ENCODE peak calls at places on chromosomes 7 and 10, in seven cellular contexts. One of them, this sample, is unnamed.

GRCh38 chr7:138857728-138858127 is 59.7 kb upstream of the ATP6V0A4 start:
- DNase-seq in GM10248: no peak
- DNase-seq in GM12865: no peak
- DNase-seq in fibroblast of the aortic adventitia: no peak
- DNase-seq in CD4-positive, alpha-beta T cell: no peak
- DNase-seq in uterus: no peak
- DNase-seq in progenitor cell of endocrine pancreas: no peak
- DNase-seq in this sample: no peak

GRCh38 chr7:155918720-155919399 is 106.6 kb upstream of the SHH start:
- DNase-seq in CD4-positive, alpha-beta T cell: peak
- DNase-seq in fibroblast of the aortic adventitia: peak
- DNase-seq in uterus: no peak
- DNase-seq in GM12865: no peak
- DNase-seq in progenitor cell of endocrine pancreas: no peak
- DNase-seq in GM10248: no peak
- DNase-seq in this sample: no peak

GRCh38 chr7:99994819-99995218 is 19.0 kb upstream of the AZGP1 start:
- DNase-seq in fibroblast of the aortic adventitia: no peak
- DNase-seq in uterus: no peak
- DNase-seq in GM10248: no peak
- DNase-seq in progenitor cell of endocrine pancreas: no peak
- DNase-seq in GM12865: no peak
- DNase-seq in CD4-positive, alpha-beta T cell: no peak
- DNase-seq in this sample: no peak

GRCh38 chr7:17247357-17247756 is 51.1 kb upstream of the AHR start:
- DNase-seq in fibroblast of the aortic adventitia: no peak
- DNase-seq in progenitor cell of endocrine pancreas: no peak
- DNase-seq in GM10248: no peak
- DNase-seq in uterus: no peak
- DNase-seq in CD4-positive, alpha-beta T cell: no peak
- DNase-seq in GM12865: no peak
- DNase-seq in this sample: no peak

GRCh38 chr7:29609162-29610030 is 45.8 kb downstream of the PRR15 start:
- DNase-seq in uterus: no peak
- DNase-seq in GM10248: no peak
- DNase-seq in GM12865: peak
- DNase-seq in CD4-positive, alpha-beta T cell: no peak
- DNase-seq in fibroblast of the aortic adventitia: peak
- DNase-seq in progenitor cell of endocrine pancreas: no peak
- DNase-seq in this sample: no peak

GRCh38 chr10:34002896-34003295 is 668.4 kb upstream of the NRP1 start:
- DNase-seq in GM10248: no peak
- DNase-seq in CD4-positive, alpha-beta T cell: no peak
- DNase-seq in progenitor cell of endocrine pancreas: no peak
- DNase-seq in GM12865: no peak
- DNase-seq in fibroblast of the aortic adventitia: no peak
- DNase-seq in uterus: no peak
- DNase-seq in this sample: no peak

GRCh38 chr10:49569031-49569765 is 30.3 kb upstream of the ERCC6 start:
- DNase-seq in CD4-positive, alpha-beta T cell: no peak
- DNase-seq in progenitor cell of endocrine pancreas: no peak
- DNase-seq in fibroblast of the aortic adventitia: peak
- DNase-seq in uterus: peak
- DNase-seq in GM12865: no peak
- DNase-seq in GM10248: no peak
- DNase-seq in this sample: peak

GRCh38 chr10:126917375-126917774 is 12.1 kb downstream of the DOCK1 start:
- DNase-seq in fibroblast of the aortic adventitia: no peak
- DNase-seq in uterus: no peak
- DNase-seq in progenitor cell of endocrine pancreas: no peak
- DNase-seq in GM12865: no peak
- DNase-seq in GM10248: no peak
- DNase-seq in CD4-positive, alpha-beta T cell: no peak
- DNase-seq in this sample: no peak

GRCh38 chr10:27816305-27816704 is 70.7 kb upstream of the MKX start:
- DNase-seq in GM12865: no peak
- DNase-seq in progenitor cell of endocrine pancreas: no peak
- DNase-seq in uterus: no peak
- DNase-seq in fibroblast of the aortic adventitia: no peak
- DNase-seq in GM10248: no peak
- DNase-seq in CD4-positive, alpha-beta T cell: no peak
- DNase-seq in this sample: no peak

GRCh38 chr10:61903991-61904350 is 2.5 kb downstream of the ARID5B start:
- DNase-seq in uterus: no peak
- DNase-seq in progenitor cell of endocrine pancreas: no peak
- DNase-seq in GM10248: no peak
- DNase-seq in GM12865: no peak
- DNase-seq in CD4-positive, alpha-beta T cell: no peak
- DNase-seq in fibroblast of the aortic adventitia: no peak
- DNase-seq in this sample: no peak

GRCh38 chr7:69295971-69296370 is 302.3 kb upstream of the AUTS2 start:
- DNase-seq in fibroblast of the aortic adventitia: no peak
- DNase-seq in GM10248: no peak
- DNase-seq in CD4-positive, alpha-beta T cell: no peak
- DNase-seq in uterus: no peak
- DNase-seq in progenitor cell of endocrine pancreas: no peak
- DNase-seq in GM12865: no peak
- DNase-seq in this sample: no peak

GRCh38 chr10:3090914-3091313 is 23.6 kb downstream of the PFKP start:
- DNase-seq in GM12865: no peak
- DNase-seq in GM10248: no peak
- DNase-seq in uterus: peak
- DNase-seq in fibroblast of the aortic adventitia: peak
- DNase-seq in progenitor cell of endocrine pancreas: no peak
- DNase-seq in CD4-positive, alpha-beta T cell: no peak
- DNase-seq in this sample: no peak

GRCh38 chr10:22475857-22476600 is 130.7 kb downstream of the SPAG6 start:
- DNase-seq in progenitor cell of endocrine pancreas: no peak
- DNase-seq in CD4-positive, alpha-beta T cell: no peak
- DNase-seq in GM10248: peak
- DNase-seq in uterus: no peak
- DNase-seq in fibroblast of the aortic adventitia: no peak
- DNase-seq in GM12865: peak
- DNase-seq in this sample: no peak

GRCh38 chr7:100008525-100008924 is 6.9 kb upstream of the ZKSCAN1 start:
- DNase-seq in GM10248: no peak
- DNase-seq in CD4-positive, alpha-beta T cell: no peak
- DNase-seq in GM12865: no peak
- DNase-seq in progenitor cell of endocrine pancreas: no peak
- DNase-seq in fibroblast of the aortic adventitia: no peak
- DNase-seq in uterus: no peak
- DNase-seq in this sample: no peak

GRCh38 chr7:128076831-128077271 is 45.6 kb upstream of the LRRC4 start:
- DNase-seq in progenitor cell of endocrine pancreas: no peak
- DNase-seq in CD4-positive, alpha-beta T cell: no peak
- DNase-seq in GM10248: no peak
- DNase-seq in fibroblast of the aortic adventitia: peak
- DNase-seq in uterus: no peak
- DNase-seq in GM12865: no peak
- DNase-seq in this sample: no peak

GRCh38 chr7:65960351-65961074 is 21.5 kb downstream of the GUSB start:
- DNase-seq in progenitor cell of endocrine pancreas: no peak
- DNase-seq in GM10248: no peak
- DNase-seq in fibroblast of the aortic adventitia: no peak
- DNase-seq in GM12865: no peak
- DNase-seq in uterus: no peak
- DNase-seq in CD4-positive, alpha-beta T cell: no peak
- DNase-seq in this sample: no peak

GRCh38 chr10:103595933-103596726 is 102.6 kb downstream of the NEURL1 start:
- DNase-seq in uterus: no peak
- DNase-seq in progenitor cell of endocrine pancreas: no peak
- DNase-seq in GM12865: no peak
- DNase-seq in CD4-positive, alpha-beta T cell: no peak
- DNase-seq in GM10248: no peak
- DNase-seq in fibroblast of the aortic adventitia: no peak
- DNase-seq in this sample: no peak

GRCh38 chr10:96279219-96279641 is 7.9 kb upstream of the BLNK start:
- DNase-seq in uterus: no peak
- DNase-seq in GM12865: no peak
- DNase-seq in fibroblast of the aortic adventitia: no peak
- DNase-seq in GM10248: no peak
- DNase-seq in CD4-positive, alpha-beta T cell: no peak
- DNase-seq in progenitor cell of endocrine pancreas: no peak
- DNase-seq in this sample: no peak

GRCh38 chr10:112952282-112952991 is 2.4 kb downstream of the TCF7L2 start:
- DNase-seq in GM10248: no peak
- DNase-seq in GM12865: no peak
- DNase-seq in progenitor cell of endocrine pancreas: no peak
- DNase-seq in uterus: no peak
- DNase-seq in CD4-positive, alpha-beta T cell: no peak
- DNase-seq in fibroblast of the aortic adventitia: peak
- DNase-seq in this sample: no peak

GRCh38 chr7:42262907-42263466 is 26.0 kb upstream of the GLI3 start:
- DNase-seq in GM10248: no peak
- DNase-seq in GM12865: no peak
- DNase-seq in uterus: peak
- DNase-seq in fibroblast of the aortic adventitia: peak
- DNase-seq in progenitor cell of endocrine pancreas: no peak
- DNase-seq in CD4-positive, alpha-beta T cell: no peak
- DNase-seq in this sample: no peak

GRCh38 chr10:74075906-74076305 is 74.7 kb downstream of the AP3M1 start:
- DNase-seq in fibroblast of the aortic adventitia: no peak
- DNase-seq in GM12865: no peak
- DNase-seq in uterus: no peak
- DNase-seq in GM10248: no peak
- DNase-seq in progenitor cell of endocrine pancreas: no peak
- DNase-seq in CD4-positive, alpha-beta T cell: no peak
- DNase-seq in this sample: no peak

GRCh38 chr7:142263598-142264380 is 5.9 kb upstream of the PRSS58 start:
- DNase-seq in GM10248: no peak
- DNase-seq in progenitor cell of endocrine pancreas: no peak
- DNase-seq in CD4-positive, alpha-beta T cell: no peak
- DNase-seq in uterus: no peak
- DNase-seq in fibroblast of the aortic adventitia: peak
- DNase-seq in GM12865: no peak
- DNase-seq in this sample: no peak

GRCh38 chr10:124124123-124124768 is 30.8 kb upstream of the CHST15 start:
- DNase-seq in progenitor cell of endocrine pancreas: no peak
- DNase-seq in GM10248: no peak
- DNase-seq in uterus: no peak
- DNase-seq in CD4-positive, alpha-beta T cell: no peak
- DNase-seq in GM12865: peak
- DNase-seq in fibroblast of the aortic adventitia: no peak
- DNase-seq in this sample: no peak

GRCh38 chr7:158276414-158277218 is 311.0 kb downstream of the PTPRN2 start:
- DNase-seq in CD4-positive, alpha-beta T cell: peak
- DNase-seq in GM12865: no peak
- DNase-seq in fibroblast of the aortic adventitia: no peak
- DNase-seq in uterus: no peak
- DNase-seq in progenitor cell of endocrine pancreas: no peak
- DNase-seq in GM10248: no peak
- DNase-seq in this sample: no peak

GRCh38 chr10:30368065-30368718 is 19.1 kb upstream of the MTPAP start:
- DNase-seq in GM12865: no peak
- DNase-seq in GM10248: no peak
- DNase-seq in uterus: peak
- DNase-seq in CD4-positive, alpha-beta T cell: no peak
- DNase-seq in progenitor cell of endocrine pancreas: no peak
- DNase-seq in fibroblast of the aortic adventitia: peak
- DNase-seq in this sample: no peak

GRCh38 chr7:132683967-132684690 is 107.9 kb upstream of the PLXNA4 start:
- DNase-seq in GM12865: no peak
- DNase-seq in progenitor cell of endocrine pancreas: no peak
- DNase-seq in CD4-positive, alpha-beta T cell: no peak
- DNase-seq in GM10248: no peak
- DNase-seq in uterus: no peak
- DNase-seq in fibroblast of the aortic adventitia: peak
- DNase-seq in this sample: no peak
- TF ChIP-seq CTCF in GM12865: no peak
- TF ChIP-seq CTCF in progenitor cell of endocrine pancreas: no peak
- TF ChIP-seq CTCF in CD4-positive, alpha-beta T cell: no peak
- TF ChIP-seq CTCF in GM10248: no peak
- TF ChIP-seq CTCF in uterus: no peak
- TF ChIP-seq CTCF in fibroblast of the aortic adventitia: no peak
- TF ChIP-seq CTCF in this sample: no peak

GRCh38 chr7:137791947-137792346 is 54.8 kb downstream of the DGKI start:
- DNase-seq in uterus: no peak
- DNase-seq in progenitor cell of endocrine pancreas: no peak
- DNase-seq in fibroblast of the aortic adventitia: no peak
- DNase-seq in GM10248: no peak
- DNase-seq in CD4-positive, alpha-beta T cell: no peak
- DNase-seq in GM12865: no peak
- DNase-seq in this sample: no peak
- TF ChIP-seq CTCF in uterus: no peak
- TF ChIP-seq CTCF in progenitor cell of endocrine pancreas: no peak
- TF ChIP-seq CTCF in fibroblast of the aortic adventitia: no peak
- TF ChIP-seq CTCF in GM10248: no peak
- TF ChIP-seq CTCF in CD4-positive, alpha-beta T cell: no peak
- TF ChIP-seq CTCF in GM12865: no peak
- TF ChIP-seq CTCF in this sample: no peak

GRCh38 chr10:131242007-131242406 is 69.5 kb downstream of the TCERG1L start:
- DNase-seq in GM12865: no peak
- DNase-seq in GM10248: no peak
- DNase-seq in uterus: no peak
- DNase-seq in progenitor cell of endocrine pancreas: peak
- DNase-seq in fibroblast of the aortic adventitia: no peak
- DNase-seq in CD4-positive, alpha-beta T cell: no peak
- DNase-seq in this sample: no peak
- TF ChIP-seq CTCF in GM12865: peak
- TF ChIP-seq CTCF in GM10248: no peak
- TF ChIP-seq CTCF in uterus: no peak
- TF ChIP-seq CTCF in progenitor cell of endocrine pancreas: peak
- TF ChIP-seq CTCF in fibroblast of the aortic adventitia: no peak
- TF ChIP-seq CTCF in CD4-positive, alpha-beta T cell: no peak
- TF ChIP-seq CTCF in this sample: no peak

GRCh38 chr7:13282377-13282980 is 595.0 kb downstream of the ARL4A start:
- DNase-seq in CD4-positive, alpha-beta T cell: no peak
- DNase-seq in progenitor cell of endocrine pancreas: no peak
- DNase-seq in uterus: no peak
- DNase-seq in fibroblast of the aortic adventitia: peak
- DNase-seq in GM12865: no peak
- DNase-seq in GM10248: no peak
- DNase-seq in this sample: no peak

GRCh38 chr7:13278020-13278419 is 590.6 kb downstream of the ARL4A start:
- DNase-seq in progenitor cell of endocrine pancreas: no peak
- DNase-seq in fibroblast of the aortic adventitia: no peak
- DNase-seq in GM12865: no peak
- DNase-seq in GM10248: no peak
- DNase-seq in uterus: no peak
- DNase-seq in CD4-positive, alpha-beta T cell: no peak
- DNase-seq in this sample: no peak

GRCh38 chr7:13276977-13277376 is 589.5 kb downstream of the ARL4A start:
- DNase-seq in uterus: no peak
- DNase-seq in progenitor cell of endocrine pancreas: no peak
- DNase-seq in fibroblast of the aortic adventitia: peak
- DNase-seq in GM12865: no peak
- DNase-seq in CD4-positive, alpha-beta T cell: no peak
- DNase-seq in GM10248: no peak
- DNase-seq in this sample: no peak

DNA sequence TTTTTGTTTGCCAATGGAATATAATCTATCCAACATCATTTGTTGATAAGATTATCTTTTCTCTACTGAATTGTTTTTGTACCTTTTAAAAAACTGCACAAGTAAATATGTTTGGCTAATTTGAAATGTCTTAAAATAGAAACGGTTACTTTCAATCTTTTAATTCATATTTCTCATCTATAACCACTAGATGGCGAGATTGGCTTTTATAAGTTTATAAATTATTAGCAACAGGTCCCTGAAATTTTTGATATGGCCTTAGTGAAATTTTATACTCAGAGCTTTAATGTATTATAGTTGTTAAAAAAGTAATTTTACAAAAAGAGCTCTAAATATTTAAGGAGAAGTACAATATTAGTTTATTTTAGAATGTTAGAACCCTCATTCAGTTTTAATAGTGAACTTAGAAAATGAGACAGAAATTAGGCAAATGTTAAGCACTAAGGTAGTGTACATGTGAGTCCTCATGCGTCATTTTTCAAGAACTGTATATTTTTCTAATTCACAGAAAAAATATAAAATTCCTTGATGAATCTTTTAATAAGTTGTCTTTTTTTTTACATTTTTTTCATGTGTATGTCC is 592.5 kb downstream of the ARL4A start:
- DNase-seq in GM12865: peak
- DNase-seq in CD4-positive, alpha-beta T cell: no peak
- DNase-seq in GM10248: no peak
- DNase-seq in progenitor cell of endocrine pancreas: no peak
- DNase-seq in fibroblast of the aortic adventitia: peak
- DNase-seq in uterus: no peak
- DNase-seq in this sample: no peak
- TF ChIP-seq CTCF in GM12865: no peak
- TF ChIP-seq CTCF in CD4-positive, alpha-beta T cell: peak
- TF ChIP-seq CTCF in GM10248: peak
- TF ChIP-seq CTCF in progenitor cell of endocrine pancreas: peak
- TF ChIP-seq CTCF in fibroblast of the aortic adventitia: peak
- TF ChIP-seq CTCF in uterus: peak
- TF ChIP-seq CTCF in this sample: no peak

This sample was measured in AG09309.